ENCODE peak calls at places on chromosomes 6 and 20, in four cellular contexts. G, Q, P and J are unnamed samples.

GRCh38 chr6:34630040-34630439 is 66.5 kb downstream of the ILRUN start:
- DNase-seq in G (no peak), P (no peak), Q (no peak), J (no peak)

GRCh38 chr6:136920858-136921520 is 1.1 kb upstream of the SLC35D3 start:
- DNase-seq in G (peak; percentile 42), P (no peak), Q (no peak), J (no peak)

GRCh38 chr6:130598021-130598989 is 228.9 kb upstream of the SMLR1 start:
- DNase-seq in G (no peak), P (no peak), Q (no peak), J (no peak)

GRCh38 chr6:90098025-90098474 is 198.6 kb downstream of the BACH2 start:
- DNase-seq in Q (no peak), P (peak; percentile 23), G (no peak), J (no peak)

GRCh38 chr6:6003334-6004146 is 3.2 kb downstream of the NRN1 start:
- DNase-seq in Q (peak; percentile 4), G (peak; percentile 85), P (no peak), J (no peak)

GRCh38 chr20:40698744-40699143 is 9.7 kb upstream of the MAFB start:
- DNase-seq in P (no peak), Q (no peak), G (no peak), J (no peak)

GRCh38 chr6:142802124-142802523 is 142.9 kb downstream of the HIVEP2 start:
- DNase-seq in Q (no peak), G (no peak), P (no peak), J (no peak)

GRCh38 chr6:117188627-117189201 is 76.6 kb upstream of the VGLL2 start:
- DNase-seq in P (peak; percentile 7), Q (peak; percentile 66), G (peak; percentile 24), J (no peak)

GRCh38 chr6:64437996-64438395 is 802.4 kb downstream of the PHF3 start:
- DNase-seq in G (no peak), Q (no peak), P (no peak), J (no peak)

GRCh38 chr20:9128586-9128985 is 59.7 kb downstream of the PLCB4 start:
- DNase-seq in Q (no peak), P (no peak), G (no peak), J (no peak)

GRCh38 chr6:56024931-56025330 is 149.5 kb upstream of the BMP5 start:
- DNase-seq in Q (no peak), P (no peak), G (no peak), J (no peak)

GRCh38 chr6:36289281-36290018 is 19.6 kb downstream of the PNPLA1 start:
- DNase-seq in G (peak; percentile 41), Q (no peak), P (no peak), J (no peak)

GRCh38 chr6:44053760-44054556 is 73.3 kb downstream of the MRPL14 start:
- DNase-seq in G (no peak), Q (no peak), P (no peak), J (no peak)

GRCh38 chr6:146345582-146345981 is 198.1 kb upstream of the RAB32 start:
- DNase-seq in G (no peak), P (no peak), Q (no peak), J (no peak)

GRCh38 chr20:401682-402495 is 6.2 kb upstream of the RBCK1 start:
- DNase-seq in G (no peak), P (no peak), Q (no peak), J (no peak)

GRCh38 chr20:50810842-50811241 is 16.0 kb downstream of the BCAS4 start:
- DNase-seq in P (no peak), G (no peak), Q (no peak), J (no peak)

GRCh38 chr6:153047386-153047785 is 44.9 kb upstream of the MTRF1L start:
- DNase-seq in Q (no peak), P (no peak), G (peak; percentile 17), J (no peak)

GRCh38 chr6:11585426-11586016 is 48.0 kb downstream of the TMEM170B start:
- DNase-seq in Q (peak; percentile 82), G (peak; percentile 56), P (peak; percentile 22), J (no peak)

GRCh38 chr6:100300221-100300736 is 164.4 kb downstream of the SIM1 start:
- DNase-seq in G (no peak), Q (no peak), P (no peak), J (no peak)

GRCh38 chr6:128310061-128310460 is 210.3 kb downstream of the PTPRK start:
- DNase-seq in Q (no peak), P (no peak), G (no peak), J (no peak)

GRCh38 chr20:22404609-22405170 is 179.7 kb downstream of the FOXA2 start:
- DNase-seq in P (no peak), Q (no peak), G (no peak), J (no peak)

GRCh38 chr20:25465398-25465797 is 57.9 kb downstream of the GINS1 start:
- DNase-seq in G (no peak), Q (no peak), P (no peak), J (no peak)